ENCODE peak calls at places on chromosome 20, in ten cellular contexts. W, U, X, Y, I, N, J, G, Q and E are unnamed samples.

GRCh38 chr20:31894980-31895675 is 24.7 kb downstream of the TTLL9 start:
- DNase-seq in G (peak; percentile 5), U (peak; percentile 33), J (no peak), W (peak; percentile 18), I (peak; percentile 24), Q (peak; percentile 85), N (peak; percentile 24), X (peak; percentile 68), Y (peak; percentile 99), E (peak; percentile 87)

GRCh38 chr20:47607208-47607613 is 105.5 kb downstream of the NCOA3 start:
- DNase-seq in J (no peak), Q (no peak), G (no peak), X (no peak), W (no peak), N (peak; percentile 34), Y (no peak), U (no peak), I (no peak), E (no peak)

GRCh38 chr20:43564993-43565757 is 6.3 kb downstream of the SGK2 start:
- DNase-seq in W (no peak), Y (peak; percentile 32), G (no peak), N (no peak), I (no peak), J (no peak), U (no peak), X (no peak), Q (no peak), E (no peak)

GRCh38 chr20:31833130-31833930 is 12.1 kb downstream of the FOXS1 start:
- DNase-seq in W (peak; percentile 66), N (peak; percentile 73), X (peak; percentile 46), Y (peak; percentile 78), G (no peak), U (no peak), I (peak; percentile 64), Q (no peak), J (peak; percentile 63), E (peak; percentile 63)

GRCh38 chr20:13231031-13231752 is 10.1 kb downstream of the ISM1 start:
- DNase-seq in X (peak; percentile 34), Q (no peak), Y (no peak), U (peak; percentile 97), G (peak; percentile 45), I (no peak), N (peak; percentile 12), J (no peak), W (no peak), E (no peak)

GRCh38 chr20:38452880-38453624 is 17.9 kb upstream of the SNHG17 start:
- DNase-seq in X (peak; percentile 44), I (no peak), J (no peak), G (no peak), W (no peak), Q (no peak), Y (no peak), N (no peak), U (no peak), E (no peak)

GRCh38 chr20:61797200-61797599 is 268.5 kb downstream of the TAF4 start:
- DNase-seq in N (no peak), I (no peak), G (no peak), X (no peak), Y (no peak), W (peak; percentile 49), U (no peak), J (no peak), Q (no peak), E (no peak)

GRCh38 chr20:35490736-35491181 is 35.4 kb downstream of the CEP250 start:
- DNase-seq in X (no peak), U (no peak), I (no peak), W (no peak), N (no peak), Q (no peak), Y (no peak), G (no peak), J (peak; percentile 41), E (peak; percentile 76)

GRCh38 chr20:40797425-40797824 is 108.4 kb upstream of the MAFB start:
- DNase-seq in Y (peak; percentile 40), U (no peak), N (peak; percentile 38), J (no peak), G (no peak), W (peak; percentile 20), Q (no peak), X (peak; percentile 20), I (no peak), E (no peak)

GRCh38 chr20:2387180-2387577 is 6.5 kb downstream of the TGM6 start:
- DNase-seq in N (peak; percentile 57), J (peak; percentile 51), W (peak; percentile 80), U (no peak), X (peak; percentile 43), G (no peak), Q (no peak), I (no peak), Y (peak; percentile 76), E (peak; percentile 43)

GRCh38 chr20:46970937-46971630 is 76.4 kb downstream of the EYA2 start:
- DNase-seq in G (no peak), I (no peak), N (peak; percentile 80), W (no peak), Y (peak; percentile 80), J (no peak), X (peak; percentile 44), U (no peak), Q (no peak), E (no peak)